ENCODE peak calls at places on chromosomes 13 and 19, in seven cellular contexts. One of them, this sample, is unnamed.

GRCh38 chr13:112818040-112818697 is 128.3 kb downstream of the ATP11A start:
- DNase-seq in NCI-H187: no peak
- DNase-seq in left lung: no peak
- DNase-seq in HT-29: no peak
- DNase-seq in AG09309: no peak
- DNase-seq in astrocyte of the spinal cord: no peak
- DNase-seq in AG08395: no peak
- DNase-seq in this sample: no peak

GRCh38 chr13:24692541-24692940 is 12.3 kb downstream of the ATP12A start:
- DNase-seq in NCI-H187: no peak
- DNase-seq in left lung: no peak
- DNase-seq in AG09309: peak
- DNase-seq in HT-29: no peak
- DNase-seq in AG08395: peak
- DNase-seq in astrocyte of the spinal cord: peak
- DNase-seq in this sample: no peak

GRCh38 chr19:10193666-10194499 is 870 bp downstream of the DNMT1 start:
- DNase-seq in AG09309: no peak
- DNase-seq in HT-29: peak
- DNase-seq in left lung: no peak
- DNase-seq in NCI-H187: no peak
- DNase-seq in astrocyte of the spinal cord: peak
- DNase-seq in AG08395: peak
- DNase-seq in this sample: peak

GRCh38 chr19:33444993-33445751 is 71.7 kb downstream of the CEBPG start:
- DNase-seq in NCI-H187: no peak
- DNase-seq in HT-29: no peak
- DNase-seq in AG08395: no peak
- DNase-seq in astrocyte of the spinal cord: no peak
- DNase-seq in AG09309: no peak
- DNase-seq in left lung: peak
- DNase-seq in this sample: no peak

GRCh38 chr13:26498524-26499208 is 58.8 kb upstream of the WASF3 start:
- DNase-seq in left lung: no peak
- DNase-seq in HT-29: peak
- DNase-seq in astrocyte of the spinal cord: peak
- DNase-seq in AG09309: no peak
- DNase-seq in NCI-H187: no peak
- DNase-seq in AG08395: peak
- DNase-seq in this sample: no peak

GRCh38 chr19:38617283-38617763 is 430 bp downstream of the MAP4K1 start:
- DNase-seq in AG09309: no peak
- DNase-seq in HT-29: no peak
- DNase-seq in left lung: no peak
- DNase-seq in AG08395: no peak
- DNase-seq in astrocyte of the spinal cord: no peak
- DNase-seq in NCI-H187: no peak
- DNase-seq in this sample: peak

GRCh38 chr19:28726533-28726932 is 486.4 kb downstream of the UQCRFS1 start:
- DNase-seq in left lung: no peak
- DNase-seq in NCI-H187: no peak
- DNase-seq in AG09309: no peak
- DNase-seq in AG08395: no peak
- DNase-seq in HT-29: no peak
- DNase-seq in astrocyte of the spinal cord: no peak
- DNase-seq in this sample: no peak

GRCh38 chr19:10474962-10475451 is 28.1 kb downstream of the KEAP1 start:
- DNase-seq in left lung: no peak
- DNase-seq in NCI-H187: no peak
- DNase-seq in AG09309: no peak
- DNase-seq in HT-29: no peak
- DNase-seq in AG08395: no peak
- DNase-seq in astrocyte of the spinal cord: no peak
- DNase-seq in this sample: no peak

GRCh38 chr19:34481861-34482379 is 362 bp downstream of the WTIP start:
- DNase-seq in astrocyte of the spinal cord: no peak
- DNase-seq in NCI-H187: no peak
- DNase-seq in AG08395: peak
- DNase-seq in HT-29: no peak
- DNase-seq in left lung: no peak
- DNase-seq in AG09309: peak
- DNase-seq in this sample: no peak

GRCh38 chr19:55624109-55625003 is at the start of gene ZNF784:
- DNase-seq in astrocyte of the spinal cord: peak
- DNase-seq in left lung: peak
- DNase-seq in NCI-H187: peak
- DNase-seq in HT-29: peak
- DNase-seq in AG09309: no peak
- DNase-seq in AG08395: peak
- DNase-seq in this sample: peak

GRCh38 chr13:94390881-94391280 is 88.6 kb downstream of the DCT start:
- DNase-seq in AG09309: no peak
- DNase-seq in HT-29: no peak
- DNase-seq in left lung: no peak
- DNase-seq in astrocyte of the spinal cord: peak
- DNase-seq in AG08395: peak
- DNase-seq in NCI-H187: no peak
- DNase-seq in this sample: no peak

GRCh38 chr13:57409121-57409520 is 222.4 kb upstream of the PCDH17 start:
- DNase-seq in left lung: no peak
- DNase-seq in astrocyte of the spinal cord: no peak
- DNase-seq in NCI-H187: no peak
- DNase-seq in HT-29: no peak
- DNase-seq in AG08395: no peak
- DNase-seq in AG09309: no peak
- DNase-seq in this sample: no peak

GRCh38 chr13:92602560-92602959 is 624.0 kb upstream of the GPC6 start:
- DNase-seq in AG09309: no peak
- DNase-seq in AG08395: no peak
- DNase-seq in astrocyte of the spinal cord: peak
- DNase-seq in HT-29: no peak
- DNase-seq in left lung: no peak
- DNase-seq in NCI-H187: no peak
- DNase-seq in this sample: no peak

GRCh38 chr19:17677002-17677401 is 11.2 kb downstream of the UNC13A start:
- DNase-seq in AG08395: no peak
- DNase-seq in AG09309: no peak
- DNase-seq in HT-29: peak
- DNase-seq in left lung: no peak
- DNase-seq in astrocyte of the spinal cord: no peak
- DNase-seq in NCI-H187: no peak
- DNase-seq in this sample: peak

GRCh38 chr13:28655566-28655965 is 3.4 kb upstream of the POMP start:
- DNase-seq in AG08395: peak
- DNase-seq in astrocyte of the spinal cord: peak
- DNase-seq in NCI-H187: no peak
- DNase-seq in AG09309: peak
- DNase-seq in HT-29: no peak
- DNase-seq in left lung: no peak
- DNase-seq in this sample: no peak

GRCh38 chr13:102974574-102975195 is 91.5 kb downstream of the SLC10A2 start:
- DNase-seq in left lung: no peak
- DNase-seq in NCI-H187: peak
- DNase-seq in astrocyte of the spinal cord: no peak
- DNase-seq in AG08395: no peak
- DNase-seq in HT-29: no peak
- DNase-seq in AG09309: no peak
- DNase-seq in this sample: no peak

GRCh38 chr19:16370671-16371391 is 46.2 kb downstream of the KLF2 start:
- DNase-seq in HT-29: no peak
- DNase-seq in AG08395: no peak
- DNase-seq in AG09309: no peak
- DNase-seq in left lung: no peak
- DNase-seq in NCI-H187: no peak
- DNase-seq in astrocyte of the spinal cord: no peak
- DNase-seq in this sample: peak

GRCh38 chr19:34173145-34173956 is 1.0 kb downstream of the LSM14A start:
- DNase-seq in NCI-H187: peak
- DNase-seq in left lung: peak
- DNase-seq in astrocyte of the spinal cord: no peak
- DNase-seq in AG09309: no peak
- DNase-seq in HT-29: peak
- DNase-seq in AG08395: peak
- DNase-seq in this sample: no peak

GRCh38 chr13:98529171-98529570 is 47.7 kb downstream of the STK24 start:
- DNase-seq in left lung: no peak
- DNase-seq in AG08395: no peak
- DNase-seq in HT-29: no peak
- DNase-seq in NCI-H187: no peak
- DNase-seq in AG09309: no peak
- DNase-seq in astrocyte of the spinal cord: no peak
- DNase-seq in this sample: no peak

GRCh38 chr13:52846567-52847321 is 1.7 kb downstream of the PCDH8 start:
- DNase-seq in AG09309: no peak
- DNase-seq in HT-29: no peak
- DNase-seq in astrocyte of the spinal cord: no peak
- DNase-seq in left lung: peak
- DNase-seq in AG08395: peak
- DNase-seq in NCI-H187: no peak
- DNase-seq in this sample: peak

GRCh38 chr13:41942462-41943094 is 18.3 kb downstream of the VWA8 start:
- DNase-seq in NCI-H187: no peak
- DNase-seq in astrocyte of the spinal cord: peak
- DNase-seq in HT-29: peak
- DNase-seq in left lung: no peak
- DNase-seq in AG09309: no peak
- DNase-seq in AG08395: peak
- DNase-seq in this sample: no peak

GRCh38 chr13:22148187-22148586 is 477.3 kb downstream of the FGF9 start:
- DNase-seq in HT-29: no peak
- DNase-seq in astrocyte of the spinal cord: no peak
- DNase-seq in AG09309: no peak
- DNase-seq in left lung: no peak
- DNase-seq in NCI-H187: no peak
- DNase-seq in AG08395: no peak
- DNase-seq in this sample: no peak